ENCODE peak calls at places on chromosomes 1 and 21, in six cellular contexts. E, P, Z, S, J and X are unnamed samples.

GRCh38 chr1:116518400-116518799 is 52.4 kb downstream of the CD58 start:
- DNase-seq in E (no peak), P (no peak), Z (no peak), S (no peak), J (no peak), X (no peak)

GRCh38 chr21:17848228-17848627 is 29.1 kb upstream of the C21orf91 start:
- DNase-seq in E (peak; percentile 35), P (no peak), Z (peak; percentile 89), S (peak; percentile 71), J (peak; percentile 33), X (no peak)

GRCh38 chr1:211547710-211548109 is 31.3 kb downstream of the SLC30A1 start:
- DNase-seq in E (no peak), P (no peak), Z (no peak), S (no peak), J (no peak), X (peak; percentile 9)

GRCh38 chr1:200887036-200887435 is 7.7 kb upstream of the INAVA start:
- DNase-seq in E (no peak), P (no peak), Z (no peak), S (peak; percentile 17), J (no peak), X (no peak)

GRCh38 chr1:93846929-93847810 is 31.8 kb downstream of the DNTTIP2 start:
- DNase-seq in E (peak; percentile 92), P (peak; percentile 96), Z (peak; percentile 89), S (peak; percentile 91), J (peak; percentile 90), X (peak; percentile 95)

GRCh38 chr1:4086085-4086850 is 186.2 kb upstream of the C1orf174 start:
- DNase-seq in E (no peak), P (no peak), Z (no peak), S (no peak), J (no peak), X (peak; percentile 23)

GRCh38 chr1:58116284-58116683 is 430.2 kb downstream of the OMA1 start:
- DNase-seq in E (no peak), P (no peak), Z (no peak), S (no peak), J (no peak), X (no peak)

GRCh38 chr1:174022976-174023277 is 770 bp upstream of the RC3H1 start:
- DNase-seq in E (no peak), P (no peak), Z (no peak), S (no peak), J (no peak), X (no peak)

GRCh38 chr1:31878018-31878417 is 60.1 kb downstream of the PTP4A2 start:
- DNase-seq in E (no peak), P (no peak), Z (no peak), S (no peak), J (no peak), X (no peak)

DNA sequence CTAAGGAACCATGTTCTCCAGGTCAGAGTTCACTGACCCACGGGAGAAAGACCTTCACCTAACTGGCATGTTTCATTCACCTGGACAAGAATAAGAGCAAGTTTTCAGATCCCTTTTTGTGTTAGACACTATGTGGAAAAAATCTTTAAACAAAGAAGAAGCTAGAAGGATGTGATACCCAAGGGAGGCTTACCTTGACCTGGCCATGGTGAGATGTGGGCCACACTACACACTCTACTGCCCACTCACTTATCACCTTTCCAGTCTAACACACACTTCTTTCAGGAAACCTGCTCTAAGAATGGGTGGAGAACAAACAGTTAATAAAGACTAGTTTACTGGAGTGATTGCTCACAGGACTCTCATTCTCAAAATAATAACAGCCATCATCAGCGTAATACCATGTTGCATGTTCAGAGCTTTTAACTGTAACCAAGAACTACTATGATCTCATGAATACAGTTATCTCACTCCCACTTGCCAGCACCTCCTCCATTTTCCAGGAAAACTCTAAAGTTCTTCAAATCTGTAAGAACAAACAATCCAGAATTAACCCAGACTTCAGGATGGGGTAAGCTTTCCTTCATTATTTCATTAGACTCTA is 1.4 kb downstream of the RGS8 start:
- DNase-seq in E (no peak), P (no peak), Z (no peak), S (no peak), J (no peak), X (no peak)
- H3K4me1 ChIP-seq in E (no peaks in the 10 kb centered on the region), P (peaks cover 20% of the 10 kb centered on the region), Z (peaks cover 16% of the 10 kb centered on the region), S (no peaks in the 10 kb centered on the region), J (no peaks in the 10 kb centered on the region), X (peaks cover 5% of the 10 kb centered on the region)

GRCh38 chr1:223664106-223664505 is 1.4 kb downstream of the CAPN8 start:
- DNase-seq in E (no peak), P (no peak), Z (no peak), S (no peak), J (no peak), X (no peak)
- H3K27ac ChIP-seq in E (no peak overlapping the region), P (no peak overlapping the region), Z (no peak overlapping the region), S (no peak overlapping the region), J (peak overlapping the region; percentile 59), X (no peak overlapping the region)

DNA sequence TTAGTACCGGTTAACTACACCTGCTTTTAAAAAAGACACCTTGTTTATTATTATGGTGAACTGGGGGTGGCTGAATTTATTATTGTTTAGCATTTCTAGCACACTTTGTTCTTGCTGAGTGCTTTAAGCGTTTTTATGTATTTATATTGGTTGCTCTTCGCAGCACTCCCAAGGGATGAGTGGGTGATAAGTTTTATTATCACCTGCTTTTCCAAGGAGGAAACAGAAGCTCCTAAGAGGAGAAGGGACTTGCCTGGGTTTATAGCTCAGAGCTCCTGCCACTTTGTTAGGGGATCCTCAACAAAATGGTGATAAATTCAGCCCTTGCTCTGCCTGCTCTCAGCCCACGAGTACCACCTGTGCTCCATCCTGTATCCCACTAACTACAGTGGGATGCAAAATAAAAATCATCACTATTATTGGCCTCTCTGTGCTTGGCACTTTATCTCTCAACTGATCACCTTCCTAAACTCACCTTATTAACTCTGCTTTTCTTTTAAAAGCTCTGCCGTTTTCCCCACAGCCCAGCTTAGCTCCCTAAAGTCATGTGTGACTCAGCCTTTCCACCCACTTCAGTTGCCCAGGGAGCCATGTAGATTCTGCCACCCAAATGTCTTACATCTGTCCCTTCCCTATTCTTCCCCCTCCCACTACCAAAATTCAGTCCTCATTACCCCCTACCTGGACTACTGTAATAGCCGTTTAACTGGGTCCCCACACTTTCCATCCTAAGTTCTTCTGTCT is 44.5 kb downstream of the BCL9 start:
- DNase-seq in E (no peak), P (no peak), Z (no peak), S (no peak), J (no peak), X (no peak)
- H3K4me1 ChIP-seq in E (peaks cover 18% of the 10 kb centered on the region), P (peaks cover 38% of the 10 kb centered on the region), Z (no peaks in the 10 kb centered on the region), S (no peaks in the 10 kb centered on the region), J (no peaks in the 10 kb centered on the region), X (no peaks in the 10 kb centered on the region)

GRCh38 chr1:157240495-157241184 is 102.4 kb upstream of the ETV3 start:
- DNase-seq in E (no peak), P (no peak), Z (no peak), S (no peak), J (no peak), X (no peak)
- H3K27ac ChIP-seq in E (no peak overlapping the region), P (no peak overlapping the region), Z (no peak overlapping the region), S (no peak overlapping the region), J (no peak overlapping the region), X (no peak overlapping the region)

GRCh38 chr1:81701071-81701470 is 99.7 kb upstream of the ADGRL2 start:
- DNase-seq in E (no peak), P (no peak), Z (no peak), S (no peak), J (no peak), X (no peak)

GRCh38 chr1:81703736-81704463 is 96.8 kb upstream of the ADGRL2 start:
- DNase-seq in E (no peak), P (peak; percentile 53), Z (peak; percentile 75), S (no peak), J (no peak), X (no peak)

GRCh38 chr1:81703352-81703735 is 97.4 kb upstream of the ADGRL2 start:
- DNase-seq in E (no peak), P (no peak), Z (peak; percentile 50), S (no peak), J (no peak), X (no peak)

GRCh38 chr1:81702079-81702715 is 98.5 kb upstream of the ADGRL2 start:
- DNase-seq in E (no peak), P (no peak), Z (peak; percentile 42), S (no peak), J (no peak), X (no peak)

DNA sequence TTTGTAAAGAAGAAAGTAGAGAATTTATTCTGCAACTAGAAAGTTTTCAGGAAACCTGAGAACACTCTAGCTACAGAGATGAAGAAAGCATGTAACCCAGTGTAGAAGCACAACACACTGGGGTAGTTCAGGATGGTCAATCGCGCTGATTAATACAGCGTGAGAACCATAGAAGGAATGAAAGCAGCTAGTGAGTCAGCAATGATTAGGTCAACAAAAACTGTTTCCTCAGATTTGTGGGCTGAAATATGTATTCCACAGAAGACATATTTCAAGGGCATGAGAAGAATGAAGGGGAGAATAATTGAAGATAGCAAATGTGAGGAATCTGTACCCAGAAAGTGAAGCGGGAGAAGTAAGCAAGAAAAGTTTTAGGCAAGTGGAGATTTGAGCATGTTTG is 97.8 kb upstream of the ADGRL2 start:
- DNase-seq in E (no peak), P (no peak), Z (peak; percentile 95), S (no peak), J (no peak), X (no peak)
- H3K4me1 ChIP-seq in E (no peaks in the 10 kb centered on the region), P (peaks cover 23% of the 10 kb centered on the region), Z (peaks cover 52% of the 10 kb centered on the region), S (no peaks in the 10 kb centered on the region), J (no peaks in the 10 kb centered on the region), X (no peaks in the 10 kb centered on the region)

DNA sequence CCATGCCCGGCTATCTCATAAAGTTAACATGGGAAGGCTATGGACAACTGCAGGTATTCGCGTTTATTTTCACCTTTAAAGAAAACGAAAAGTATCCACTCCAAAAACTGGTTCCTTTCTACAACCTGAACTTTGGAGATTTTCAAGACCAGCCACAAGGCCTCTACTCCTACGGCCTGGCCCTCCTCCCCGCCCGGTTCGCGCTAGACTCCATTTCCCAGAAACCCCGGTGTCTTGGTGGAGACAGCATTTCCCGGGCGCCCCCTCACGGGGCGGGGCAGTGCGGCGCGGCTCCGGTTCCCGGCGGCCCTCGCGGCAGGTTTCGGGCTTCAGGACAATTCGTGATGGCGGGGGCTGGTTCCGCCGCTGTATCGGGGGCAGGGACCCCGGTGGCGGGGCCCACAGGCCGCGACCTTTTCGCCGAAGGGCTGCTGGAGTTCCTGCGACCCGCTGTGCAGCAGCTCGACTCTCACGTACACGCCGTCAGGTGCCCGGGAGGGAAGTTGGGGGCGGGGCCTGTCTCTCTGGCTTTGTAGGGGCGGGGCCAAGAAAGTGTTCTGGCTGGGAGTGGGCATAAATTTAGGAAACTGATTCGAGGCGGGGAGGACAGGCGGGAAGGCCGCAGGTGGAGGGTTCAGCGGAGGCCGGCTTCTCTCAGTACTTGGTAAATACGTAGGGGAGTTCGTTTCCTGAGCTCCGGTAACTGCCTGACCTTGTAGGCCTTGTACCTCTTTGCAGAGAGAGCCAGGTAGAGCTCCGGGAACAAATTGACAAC is at the start of gene SNAPIN:
- DNase-seq in E (peak; percentile 93), P (peak; percentile 95), Z (peak; percentile 83), S (peak; percentile 96), J (peak; percentile 93), X (peak; percentile 98)
- H3K27ac ChIP-seq in E (peak within 1 kb of the TSS; percentile 95), P (peak within 1 kb of the TSS; percentile 58), Z (peak within 1 kb of the TSS; percentile 82), S (no peak within 1 kb of the TSS), J (peak within 1 kb of the TSS; percentile 84), X (peak within 1 kb of the TSS; percentile 97)